ENCODE peak calls at places on chromosomes 6 and 20, in five cellular contexts. One of them, this sample, is unnamed.

GRCh38 chr20:38471245-38471644 is 1.4 kb upstream of the RALGAPB start:
- DNase-seq in mesenchymal stem cell: no peak
- DNase-seq in H9: no peak
- DNase-seq in H1: no peak
- DNase-seq in trophoblast cell: no peak
- DNase-seq in this sample: no peak

GRCh38 chr20:31595654-31596411 is 9.3 kb upstream of the ID1 start:
- DNase-seq in mesenchymal stem cell: peak
- DNase-seq in H9: peak
- DNase-seq in H1: peak
- DNase-seq in trophoblast cell: peak
- DNase-seq in this sample: no peak

GRCh38 chr20:1900321-1900791 is 5.1 kb downstream of the SIRPA start:
- DNase-seq in mesenchymal stem cell: peak
- DNase-seq in H9: peak
- DNase-seq in H1: peak
- DNase-seq in trophoblast cell: peak
- DNase-seq in this sample: peak

GRCh38 chr6:45376310-45377040 is 1.3 kb downstream of the SUPT3H start:
- DNase-seq in mesenchymal stem cell: peak
- DNase-seq in H9: no peak
- DNase-seq in H1: no peak
- DNase-seq in trophoblast cell: peak
- DNase-seq in this sample: no peak

GRCh38 chr20:33299111-33299603 is 16.1 kb downstream of the BPIFB1 start:
- DNase-seq in mesenchymal stem cell: peak
- DNase-seq in H9: peak
- DNase-seq in H1: peak
- DNase-seq in trophoblast cell: peak
- DNase-seq in this sample: peak

GRCh38 chr6:47810885-47811284 is 29.1 kb downstream of the OPN5 start:
- DNase-seq in mesenchymal stem cell: no peak
- DNase-seq in H9: peak
- DNase-seq in H1: no peak
- DNase-seq in trophoblast cell: no peak
- DNase-seq in this sample: peak

GRCh38 chr20:23880426-23880825 is 878 bp upstream of the CST5 start:
- DNase-seq in mesenchymal stem cell: no peak
- DNase-seq in H9: no peak
- DNase-seq in H1: no peak
- DNase-seq in trophoblast cell: peak
- DNase-seq in this sample: no peak

GRCh38 chr6:30206799-30207618 is 6.2 kb downstream of the TRIM26 start:
- DNase-seq in mesenchymal stem cell: peak
- DNase-seq in H9: peak
- DNase-seq in H1: no peak
- DNase-seq in trophoblast cell: no peak
- DNase-seq in this sample: no peak

GRCh38 chr6:33974471-33974870 is 170.7 kb upstream of the MLN start:
- DNase-seq in mesenchymal stem cell: no peak
- DNase-seq in H9: peak
- DNase-seq in H1: peak
- DNase-seq in trophoblast cell: no peak
- DNase-seq in this sample: no peak

GRCh38 chr6:34273242-34273805 is 24.5 kb upstream of the SMIM29 start:
- DNase-seq in mesenchymal stem cell: peak
- DNase-seq in H9: no peak
- DNase-seq in H1: no peak
- DNase-seq in trophoblast cell: no peak
- DNase-seq in this sample: no peak

GRCh38 chr6:134295953-134296553 is 21.9 kb downstream of the SGK1 start:
- DNase-seq in mesenchymal stem cell: peak
- DNase-seq in H9: no peak
- DNase-seq in H1: no peak
- DNase-seq in trophoblast cell: peak
- DNase-seq in this sample: no peak

GRCh38 chr6:41156771-41157170 is 2.6 kb upstream of the TREML1 start:
- DNase-seq in mesenchymal stem cell: no peak
- DNase-seq in H9: no peak
- DNase-seq in H1: no peak
- DNase-seq in trophoblast cell: no peak
- DNase-seq in this sample: no peak

GRCh38 chr6:1286972-1287600 is 24.8 kb upstream of the FOXQ1 start:
- DNase-seq in mesenchymal stem cell: peak
- DNase-seq in H9: no peak
- DNase-seq in H1: no peak
- DNase-seq in trophoblast cell: peak
- DNase-seq in this sample: no peak

GRCh38 chr20:25065044-25065624 is 7.2 kb upstream of the ACSS1 start:
- DNase-seq in mesenchymal stem cell: no peak
- DNase-seq in H9: no peak
- DNase-seq in H1: no peak
- DNase-seq in trophoblast cell: peak
- DNase-seq in this sample: no peak
- H2BK12ac ChIP-seq in mesenchymal stem cell: no peak
- H2BK12ac ChIP-seq in H9: no peak
- H2BK12ac ChIP-seq in H1: no peak
- H2BK12ac ChIP-seq in trophoblast cell: no peak
- H2BK12ac ChIP-seq in this sample: no peak

DNA sequence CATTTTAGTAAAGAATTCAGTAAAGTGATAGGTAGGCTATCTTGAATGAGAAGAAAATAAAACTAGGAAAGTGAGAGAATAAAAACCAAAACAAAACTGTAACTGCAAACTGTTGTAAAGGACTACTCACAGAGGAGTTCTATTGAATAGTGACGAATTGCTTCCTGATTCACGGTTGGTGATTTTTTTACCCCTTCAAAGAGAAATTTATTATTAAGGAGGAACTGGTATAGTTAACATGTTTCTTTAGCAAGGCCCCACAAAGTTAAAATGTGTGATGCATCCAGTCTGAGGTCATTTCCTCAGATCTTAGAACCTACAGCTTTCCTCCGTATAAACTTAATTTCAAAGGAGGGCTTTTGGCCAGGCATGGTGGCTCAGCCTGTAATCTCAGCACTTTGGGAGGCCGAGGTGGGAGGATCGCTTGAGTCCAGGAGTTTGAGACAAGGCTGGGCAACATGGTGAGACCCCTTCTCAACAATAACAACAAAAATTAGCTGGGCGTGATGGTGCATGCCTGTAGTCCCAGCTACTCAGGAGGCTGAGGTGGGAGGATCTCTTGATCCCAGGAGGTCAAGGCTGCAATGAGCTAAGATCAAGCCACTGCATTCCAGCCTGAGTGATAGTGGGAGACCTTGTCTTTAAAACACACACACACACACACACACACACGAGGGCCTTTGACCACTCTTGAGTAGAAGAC is 8.3 kb downstream of the PRDM1 start:
- DNase-seq in mesenchymal stem cell: no peak
- DNase-seq in H9: no peak
- DNase-seq in H1: no peak
- DNase-seq in trophoblast cell: no peak
- DNase-seq in this sample: no peak
- H2BK12ac ChIP-seq in mesenchymal stem cell: peak
- H2BK12ac ChIP-seq in H9: no peak
- H2BK12ac ChIP-seq in H1: no peak
- H2BK12ac ChIP-seq in trophoblast cell: no peak
- H2BK12ac ChIP-seq in this sample: no peak

GRCh38 chr6:7905416-7905815 is 5.2 kb downstream of the TXNDC5 start:
- DNase-seq in mesenchymal stem cell: no peak
- DNase-seq in H9: no peak
- DNase-seq in H1: no peak
- DNase-seq in trophoblast cell: no peak
- DNase-seq in this sample: no peak
- H2BK12ac ChIP-seq in mesenchymal stem cell: no peak
- H2BK12ac ChIP-seq in H9: no peak
- H2BK12ac ChIP-seq in H1: no peak
- H2BK12ac ChIP-seq in trophoblast cell: no peak
- H2BK12ac ChIP-seq in this sample: no peak

GRCh38 chr20:17629025-17629424 is 53.0 kb downstream of the RRBP1 start:
- DNase-seq in mesenchymal stem cell: no peak
- DNase-seq in H9: no peak
- DNase-seq in H1: no peak
- DNase-seq in trophoblast cell: no peak
- DNase-seq in this sample: no peak
- H2BK12ac ChIP-seq in mesenchymal stem cell: no peak
- H2BK12ac ChIP-seq in H9: no peak
- H2BK12ac ChIP-seq in H1: no peak
- H2BK12ac ChIP-seq in trophoblast cell: no peak
- H2BK12ac ChIP-seq in this sample: no peak

This sample was measured in neuronal stem cell.